ENCODE peak calls at places on chromosomes 2 and 18, in six cellular contexts. F is H9, B is mesenchymal stem cell, X is IMR-90, W is H1, E is trophoblast cell. K is an unnamed sample.

GRCh38 chr2:108968619-108969018 is 20.4 kb downstream of the EDAR start:
- DNase-seq in F (no peak), B (no peak), X (no peak), W (no peak), E (no peak), K (no peak)

GRCh38 chr18:3903341-3903740 is 453.4 kb downstream of the TGIF1 start:
- DNase-seq in F (no peak), B (peak; percentile 18), X (peak; percentile 98), W (no peak), E (no peak), K (no peak)

GRCh38 chr2:30629866-30630265 is 177.4 kb downstream of the CAPN13 start:
- DNase-seq in F (no peak), B (peak; percentile 69), X (peak; percentile 74), W (no peak), E (peak; percentile 40), K (no peak)

GRCh38 chr2:240762971-240763370 is 57.0 kb downstream of the KIF1A start:
- DNase-seq in F (no peak), B (no peak), X (no peak), W (no peak), E (no peak), K (no peak)

GRCh38 chr18:34097312-34097711 is 127.4 kb downstream of the NOL4 start:
- DNase-seq in F (no peak), B (peak; percentile 8), X (no peak), W (no peak), E (no peak), K (no peak)

GRCh38 chr2:196331143-196331542 is 159.8 kb upstream of the STK17B start:
- DNase-seq in F (no peak), B (peak; percentile 69), X (peak; percentile 82), W (no peak), E (no peak), K (no peak)

GRCh38 chr2:38477006-38477405 is 99.9 kb upstream of the ATL2 start:
- DNase-seq in F (no peak), B (no peak), X (no peak), W (no peak), E (no peak), K (no peak)

GRCh38 chr2:8317419-8317818 is 364.4 kb upstream of the ID2 start:
- DNase-seq in F (no peak), B (no peak), X (no peak), W (no peak), E (no peak), K (no peak)

GRCh38 chr2:45103351-45104145 is 94.3 kb upstream of the SIX2 start:
- DNase-seq in F (no peak), B (no peak), X (no peak), W (no peak), E (no peak), K (no peak)

GRCh38 chr2:8821276-8822217 is 15.9 kb downstream of the KIDINS220 start:
- DNase-seq in F (no peak), B (peak; percentile 88), X (peak; percentile 56), W (no peak), E (peak; percentile 85), K (no peak)

GRCh38 chr2:171447675-171448074 is 13.6 kb downstream of the DCAF17 start:
- DNase-seq in F (no peak), B (no peak), X (no peak), W (no peak), E (no peak), K (no peak)

GRCh38 chr2:136248242-136248641 is 130.3 kb upstream of the CXCR4 start:
- DNase-seq in F (no peak), B (peak; percentile 27), X (peak; percentile 30), W (no peak), E (no peak), K (no peak)

GRCh38 chr2:150911766-150912280 is 349.8 kb downstream of the RBM43 start:
- DNase-seq in F (peak; percentile 30), B (peak; percentile 85), X (peak; percentile 95), W (no peak), E (peak; percentile 83), K (no peak)

GRCh38 chr2:233003658-233004555 is 9.1 kb downstream of the NGEF start:
- DNase-seq in F (peak; percentile 20), B (no peak), X (no peak), W (no peak), E (no peak), K (no peak)

GRCh38 chr2:111135910-111136297 is 15.2 kb downstream of the BCL2L11 start:
- DNase-seq in F (peak; percentile 55), B (peak; percentile 7), X (peak; percentile 40), W (no peak), E (no peak), K (no peak)

GRCh38 chr18:35671952-35672603 is 90.5 kb downstream of the GALNT1 start:
- DNase-seq in F (no peak), B (no peak), X (peak; percentile 26), W (no peak), E (no peak), K (no peak)

GRCh38 chr2:25237764-25238163 is 69.4 kb upstream of the POMC start:
- DNase-seq in F (no peak), B (no peak), X (no peak), W (no peak), E (no peak), K (no peak)

GRCh38 chr2:232533944-232534710 is 5.4 kb upstream of the CHRNG start:
- DNase-seq in F (no peak), B (no peak), X (peak; percentile 13), W (no peak), E (no peak), K (no peak)

GRCh38 chr2:205650450-205650849 is 31.9 kb upstream of the NRP2 start:
- DNase-seq in F (peak; percentile 64), B (peak; percentile 72), X (peak; percentile 61), W (peak; percentile 44), E (peak; percentile 28), K (peak; percentile 43)

GRCh38 chr2:196589429-196589828 is 50.1 kb upstream of the CCDC150 start:
- DNase-seq in F (no peak), B (no peak), X (no peak), W (no peak), E (no peak), K (no peak)

DNA sequence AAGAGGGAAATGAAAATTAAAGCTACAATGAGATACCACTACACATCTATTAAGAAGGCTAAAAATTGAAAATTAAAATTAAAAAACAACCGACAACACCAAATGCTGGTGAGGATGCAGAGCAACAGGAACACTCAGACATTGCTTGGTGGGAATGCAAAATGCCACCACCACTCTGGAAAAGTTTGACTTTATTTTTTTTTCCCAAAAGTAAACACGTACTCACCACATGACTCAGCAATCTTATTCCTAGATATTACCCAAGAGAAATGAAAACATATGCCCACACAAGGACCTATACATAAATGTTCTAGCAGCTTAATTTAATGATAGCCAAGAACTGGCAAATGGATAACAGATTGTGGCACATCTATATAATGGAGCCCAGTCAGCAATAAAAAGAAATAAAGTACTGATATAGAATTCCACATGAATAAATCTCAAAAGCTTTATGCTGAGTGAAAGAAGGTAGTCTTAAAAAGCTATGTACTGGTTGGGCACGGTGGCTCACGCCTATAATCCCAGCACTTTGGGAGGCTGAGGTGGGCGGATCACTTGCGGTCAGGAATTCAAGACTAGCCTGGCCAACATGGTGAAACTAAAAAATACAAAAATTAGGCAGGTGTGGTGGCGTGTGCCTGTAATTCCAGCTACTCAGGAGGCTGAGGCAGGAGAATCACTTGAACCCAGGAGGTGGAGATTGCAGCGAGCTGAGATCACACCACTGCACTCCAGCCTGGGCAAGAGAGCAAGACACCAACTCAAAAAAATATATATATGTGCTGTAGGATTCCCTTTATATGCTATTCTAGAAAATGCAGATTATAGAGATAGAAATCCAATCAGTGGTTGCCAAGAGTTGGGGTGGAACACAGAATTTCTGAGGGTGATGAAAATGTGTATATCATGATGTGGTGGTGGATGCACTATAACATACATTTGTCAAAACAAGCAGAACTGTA is 4.2 kb upstream of the PROC start:
- DNase-seq in F (no peak), B (peak; percentile 76), X (peak; percentile 78), W (no peak), E (no peak), K (no peak)
- H3K14ac ChIP-seq in F (no peak overlapping the region), B (no peak overlapping the region), X (peak overlapping the region; percentile 66), W (no peak overlapping the region), E (no peak overlapping the region), K (no peak overlapping the region)

DNA sequence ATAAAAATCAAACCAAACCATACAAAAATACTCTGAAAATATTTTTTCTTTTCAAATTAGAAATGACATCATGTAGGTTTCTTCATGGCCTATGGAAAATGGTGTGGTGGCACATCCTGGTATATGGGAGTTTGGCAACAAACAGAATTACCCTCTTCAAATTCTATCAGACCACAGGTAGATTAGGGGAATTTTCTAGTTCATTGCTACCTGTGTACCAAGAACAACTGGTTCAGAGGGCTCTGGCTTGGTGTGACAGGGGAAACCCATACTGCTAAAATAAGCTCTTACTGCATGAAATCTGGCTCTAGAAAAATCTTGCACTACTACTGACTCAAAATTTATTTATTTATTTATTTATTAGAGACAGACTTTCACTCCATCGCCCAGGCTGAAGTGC is 63.4 kb upstream of the PELI1 start:
- DNase-seq in F (no peak), B (no peak), X (no peak), W (no peak), E (no peak), K (no peak)
- H3K14ac ChIP-seq in F (no peak overlapping the region), B (no peak overlapping the region), X (no peak overlapping the region), W (no peak overlapping the region), E (no peak overlapping the region), K (no peak overlapping the region)

DNA sequence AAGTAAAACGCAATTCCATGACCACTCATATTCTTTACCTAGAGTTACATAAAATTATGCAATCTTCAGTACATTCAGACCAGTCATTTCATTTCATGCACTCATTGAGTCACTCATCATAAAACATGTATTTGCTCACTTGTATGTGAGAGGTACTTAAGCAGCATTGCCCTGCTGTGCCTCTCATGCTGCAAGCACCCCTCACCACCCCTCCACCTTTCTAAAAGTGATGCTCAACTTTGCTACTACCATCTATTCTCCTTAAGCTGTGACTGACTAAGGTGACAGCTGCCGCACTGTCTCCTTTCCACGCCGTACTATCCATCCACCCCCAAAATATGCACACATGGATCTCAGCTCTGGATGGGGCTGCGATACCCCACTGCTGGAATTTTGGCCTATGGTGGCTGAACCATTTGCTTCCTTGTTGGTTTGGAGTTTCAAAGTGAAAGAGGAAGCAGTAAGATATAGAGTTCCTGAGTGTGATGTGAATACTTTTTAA is 7.2 kb downstream of the ARHGAP25 start:
- DNase-seq in F (no peak), B (no peak), X (peak; percentile 30), W (no peak), E (no peak), K (no peak)
- H3K14ac ChIP-seq in F (no peak overlapping the region), B (no peak overlapping the region), X (no peak overlapping the region), W (no peak overlapping the region), E (no peak overlapping the region), K (no peak overlapping the region)

GRCh38 chr2:102770506-102770905 is 8.7 kb downstream of the TMEM182 start:
- DNase-seq in F (no peak), B (no peak), X (peak; percentile 35), W (no peak), E (no peak), K (no peak)
- H3K14ac ChIP-seq in F (no peak overlapping the region), B (no peak overlapping the region), X (no peak overlapping the region), W (no peak overlapping the region), E (no peak overlapping the region), K (no peak overlapping the region)

GRCh38 chr2:203894262-203894661 is 26.7 kb downstream of the CTLA4 start:
- DNase-seq in F (no peak), B (no peak), X (no peak), W (no peak), E (peak; percentile 72), K (no peak)

GRCh38 chr2:203893823-203894222 is 26.3 kb downstream of the CTLA4 start:
- DNase-seq in F (no peak), B (no peak), X (no peak), W (no peak), E (peak; percentile 36), K (no peak)

GRCh38 chr2:203892207-203892606 is 24.6 kb downstream of the CTLA4 start:
- DNase-seq in F (no peak), B (no peak), X (no peak), W (no peak), E (peak; percentile 77), K (no peak)

GRCh38 chr2:203891474-203891873 is 23.9 kb downstream of the CTLA4 start:
- DNase-seq in F (no peak), B (no peak), X (no peak), W (no peak), E (peak; percentile 93), K (no peak)

GRCh38 chr2:203893386-203893785 is 25.8 kb downstream of the CTLA4 start:
- DNase-seq in F (no peak), B (no peak), X (peak; percentile 24), W (no peak), E (peak; percentile 26), K (no peak)
- H3K14ac ChIP-seq in F (no peak overlapping the region), B (no peak overlapping the region), X (no peak overlapping the region), W (no peak overlapping the region), E (no peak overlapping the region), K (no peak overlapping the region)

K was measured in neuronal stem cell.